ENCODE peak calls at places on chromosomes 11 and 22, in five cellular contexts. C is smooth muscle cell of the brain vasculature; E is germinal center; O is stimulated activated CD4-positive, alpha-beta T cell treated with anti-CD3 and anti-CD28 coated beads, TNF-alpha, amount 100 ng/mL, for 1 hour; X is activated CD4-positive, alpha-beta T cell treated with anti-CD3 and anti-CD28 coated beads, Interleukin-2, amount 50 U/mL, for 24 hours. R is an unnamed sample.

GRCh38 chr11:72397333-72397732 is 37.0 kb downstream of the CLPB start:
- DNase-seq in E (no peak), X (no peak), C (no peak), O (no peak), R (no peak)

GRCh38 chr11:19892876-19893275 is 180.2 kb downstream of the NAV2 start:
- DNase-seq in O (no peak), X (no peak), C (no peak), E (no peak), R (no peak)

GRCh38 chr11:36376315-36376887 is 80.3 kb downstream of the PRR5L start:
- DNase-seq in X (no peak), E (no peak), C (no peak), O (no peak), R (no peak)

GRCh38 chr22:19644314-19645223 is 69.7 kb upstream of the SEPTIN5 start:
- DNase-seq in E (no peak), O (no peak), C (no peak), X (no peak), R (no peak)

GRCh38 chr11:79304599-79305212 is 136.1 kb downstream of the TENM4 start:
- DNase-seq in X (no peak), O (no peak), C (no peak), E (no peak), R (no peak)

GRCh38 chr11:125202362-125202880 is 37.9 kb downstream of the PKNOX2 start:
- DNase-seq in E (no peak), C (no peak), O (no peak), X (no peak), R (no peak)

GRCh38 chr11:9861860-9862725 is 198.2 kb downstream of the SWAP70 start:
- DNase-seq in E (peak), O (no peak), C (peak), X (peak), R (peak)

GRCh38 chr22:19807161-19807913 is 46.8 kb downstream of the TBX1 start:
- DNase-seq in O (no peak), X (no peak), C (no peak), E (no peak), R (no peak)

GRCh38 chr11:18192988-18193387 is 20.4 kb downstream of the MRGPRX4 start:
- DNase-seq in C (no peak), X (no peak), O (no peak), E (no peak), R (no peak)

GRCh38 chr22:18111759-18112330 is 1.2 kb downstream of the TUBA8 start:
- DNase-seq in O (no peak), E (no peak), X (no peak), C (no peak), R (no peak)

GRCh38 chr22:44225091-44225689 is 44.5 kb downstream of the PARVG start:
- DNase-seq in O (no peak), C (no peak), X (no peak), E (no peak), R (no peak)

GRCh38 chr11:11491014-11491413 is 130.8 kb downstream of the GALNT18 start:
- DNase-seq in O (no peak), C (no peak), X (no peak), E (no peak), R (no peak)

GRCh38 chr22:42553475-42554361 is at the start of gene SERHL2:
- DNase-seq in E (peak), O (peak), X (peak), C (peak), R (peak)

GRCh38 chr11:24375896-24376295 is 121.0 kb upstream of the LUZP2 start:
- DNase-seq in E (no peak), C (no peak), X (no peak), O (no peak), R (no peak)

GRCh38 chr11:67373916-67374570 is 645 bp upstream of the CLCF1 start:
- DNase-seq in C (no peak), O (no peak), E (peak), X (no peak), R (peak)